ENCODE peak calls at places on chromosomes 2 and 18, in nine cellular contexts. N is cortex of kidney, Y is NCI-H1105 treated with DMSO at 0.1 percent for 48 hours, L is AG09309, D is OCI-M1, K is mesothelial cell of epicardium, Q is hypothalamus, S is SK-MEL-5, A is posterior cingulate gyrus. W is an unnamed sample.

GRCh38 chr2:238361877-238362276 is 41.6 kb downstream of the TRAF3IP1 start:
- DNase-seq in D (no peak), K (no peak), S (no peak), A (no peak), Q (no peak), N (no peak), Y (no peak), L (no peak), W (no peak)

GRCh38 chr18:58858591-58859468 is 5.8 kb upstream of the ZNF532 start:
- DNase-seq in N (no peak), S (no peak), A (no peak), Q (no peak), D (peak), L (no peak), Y (no peak), K (no peak), W (no peak)

GRCh38 chr2:28390857-28391563 is 1.6 kb upstream of the FOSL2 start:
- DNase-seq in D (no peak), L (no peak), K (no peak), S (peak), Q (peak), A (peak), N (no peak), Y (no peak), W (peak)

GRCh38 chr2:191856111-191856876 is 9.4 kb upstream of the CAVIN2 start:
- DNase-seq in Y (no peak), N (no peak), A (no peak), K (no peak), Q (no peak), D (no peak), L (no peak), S (no peak), W (no peak)

GRCh38 chr18:72058851-72059250 is 485.3 kb downstream of the CBLN2 start:
- DNase-seq in K (no peak), S (no peak), N (no peak), Q (no peak), A (no peak), Y (no peak), L (no peak), D (no peak), W (no peak)

GRCh38 chr2:108621087-108621559 is 86.9 kb downstream of the LIMS1 start:
- DNase-seq in D (peak), Y (peak), A (no peak), S (no peak), Q (no peak), K (no peak), L (no peak), N (no peak), W (no peak)

GRCh38 chr2:129728251-129728972 is 251.1 kb upstream of the RAB6C start:
- DNase-seq in S (no peak), L (no peak), D (no peak), Q (no peak), A (no peak), N (no peak), K (no peak), Y (no peak), W (no peak)

GRCh38 chr18:79108520-79109215 is 39.5 kb downstream of the ATP9B start:
- DNase-seq in L (no peak), S (no peak), K (no peak), Y (no peak), D (no peak), A (no peak), Q (no peak), N (no peak), W (no peak)

GRCh38 chr2:42060718-42061619 is 13.1 kb downstream of the PKDCC start:
- DNase-seq in S (no peak), A (no peak), N (no peak), L (no peak), Y (no peak), K (no peak), Q (peak), D (peak), W (no peak)

GRCh38 chr18:22564036-22564435 is 146.3 kb upstream of the CTAGE1 start:
- DNase-seq in D (no peak), L (peak), S (no peak), K (no peak), Q (no peak), A (no peak), Y (no peak), N (no peak), W (no peak)

GRCh38 chr2:234444888-234445287 is 52.0 kb downstream of the ARL4C start:
- DNase-seq in A (no peak), L (peak), Q (peak), K (no peak), N (no peak), D (no peak), Y (no peak), S (no peak), W (no peak)

GRCh38 chr2:16522031-16522818 is 143.4 kb downstream of the CYRIA start:
- DNase-seq in D (no peak), K (peak), L (no peak), N (no peak), A (no peak), Q (no peak), S (no peak), Y (no peak), W (no peak)

GRCh38 chr18:25727281-25727680 is 363.1 kb downstream of the SS18 start:
- DNase-seq in Q (no peak), N (no peak), D (no peak), L (no peak), A (no peak), Y (no peak), K (no peak), S (no peak), W (no peak)

GRCh38 chr18:23943104-23943503 is 71.5 kb upstream of the TTC39C start:
- DNase-seq in A (no peak), L (no peak), D (no peak), Q (no peak), K (no peak), Y (no peak), N (no peak), S (no peak), W (no peak)

GRCh38 chr18:77234504-77235365 is 14.9 kb upstream of the GALR1 start:
- DNase-seq in K (no peak), A (no peak), L (no peak), Y (no peak), Q (no peak), S (no peak), D (no peak), N (no peak), W (no peak)

GRCh38 chr2:201980389-201980821 is 53.2 kb upstream of the FZD7 start:
- DNase-seq in S (no peak), N (no peak), A (no peak), D (no peak), Y (no peak), Q (no peak), K (no peak), L (no peak), W (no peak)

GRCh38 chr2:12970861-12971260 is 254.1 kb downstream of the TRIB2 start:
- DNase-seq in N (no peak), S (no peak), A (no peak), L (peak), K (no peak), Y (no peak), Q (no peak), D (no peak), W (no peak)

GRCh38 chr18:77101410-77102245 is 31.0 kb downstream of the MBP start:
- DNase-seq in K (no peak), Q (peak), A (no peak), D (peak), L (peak), S (peak), N (no peak), Y (no peak), W (no peak)

GRCh38 chr2:240467659-240468299 is 32.3 kb downstream of the GPC1 start:
- DNase-seq in L (no peak), N (no peak), S (no peak), K (peak), A (peak), D (no peak), Y (no peak), Q (no peak), W (peak)

GRCh38 chr2:217290467-217290866 is 430.6 kb upstream of the TNP1 start:
- DNase-seq in A (no peak), Q (no peak), N (no peak), K (no peak), D (no peak), S (no peak), L (no peak), Y (no peak), W (no peak)

GRCh38 chr2:142687075-142687474 is 190.4 kb upstream of the KYNU start:
- DNase-seq in L (no peak), K (no peak), Y (no peak), N (no peak), D (no peak), Q (no peak), S (no peak), A (no peak), W (no peak)

GRCh38 chr2:88765154-88765948 is 73.9 kb downstream of the RPIA start:
- DNase-seq in A (peak), D (no peak), Q (no peak), S (peak), L (no peak), K (no peak), N (no peak), Y (no peak), W (no peak)

GRCh38 chr2:236887519-236887918 is 198.2 kb upstream of the COPS8 start:
- DNase-seq in K (no peak), S (no peak), N (no peak), A (no peak), D (no peak), Q (no peak), Y (no peak), L (peak), W (no peak)

GRCh38 chr2:19838616-19839015 is 63.2 kb downstream of the TTC32 start:
- DNase-seq in K (no peak), D (no peak), S (no peak), A (no peak), Y (no peak), L (no peak), Q (no peak), N (no peak), W (no peak)

GRCh38 chr2:241150660-241151530 is 628 bp downstream of the PPP1R7 start:
- DNase-seq in S (no peak), N (no peak), Q (peak), D (peak), L (no peak), Y (no peak), A (peak), K (no peak), W (no peak)

GRCh38 chr2:20666364-20667150 is at the start of gene GDF7:
- DNase-seq in D (no peak), K (no peak), Y (no peak), S (peak), N (no peak), A (peak), L (no peak), Q (no peak), W (peak)

GRCh38 chr2:113117594-113118262 is 9.7 kb upstream of the IL1RN start:
- DNase-seq in S (no peak), L (peak), N (no peak), K (no peak), Y (no peak), Q (no peak), A (no peak), D (peak), W (no peak)

GRCh38 chr18:4510160-4510559 is 55.1 kb upstream of the DLGAP1 start:
- DNase-seq in A (no peak), S (no peak), L (no peak), Q (no peak), K (no peak), D (no peak), Y (no peak), N (no peak), W (no peak)

GRCh38 chr18:44848931-44849330 is 168.2 kb downstream of the SETBP1 start:
- DNase-seq in N (no peak), A (no peak), L (no peak), K (no peak), S (no peak), Q (no peak), Y (peak), D (no peak), W (no peak)

GRCh38 chr2:159153463-159153862 is 133.0 kb downstream of the WDSUB1 start:
- DNase-seq in Y (no peak), S (no peak), N (no peak), A (no peak), Q (no peak), L (no peak), D (no peak), K (no peak), W (no peak)

GRCh38 chr2:99489758-99490087 is at the start of gene REV1:
- DNase-seq in D (no peak), K (no peak), S (no peak), L (no peak), Y (no peak), Q (no peak), N (no peak), A (no peak), W (no peak)

GRCh38 chr2:54545700-54546450 is 89.7 kb downstream of the SPTBN1 start:
- DNase-seq in Q (no peak), S (peak), A (no peak), D (no peak), Y (no peak), K (no peak), L (no peak), N (no peak), W (no peak)

GRCh38 chr2:37599688-37600525 is 71.5 kb downstream of the CDC42EP3 start:
- DNase-seq in Q (no peak), K (no peak), A (no peak), Y (no peak), L (no peak), D (no peak), S (no peak), N (no peak), W (no peak)

GRCh38 chr18:69580107-69580506 is 179.4 kb downstream of the DOK6 start:
- DNase-seq in D (peak), Y (no peak), K (no peak), S (peak), Q (no peak), N (no peak), A (no peak), L (no peak), W (no peak)

GRCh38 chr2:118227698-118228508 is 139.6 kb downstream of the INSIG2 start:
- DNase-seq in K (no peak), N (no peak), L (no peak), Q (no peak), A (no peak), S (no peak), D (no peak), Y (no peak), W (no peak)

GRCh38 chr2:234964631-234965461 is 13.0 kb downstream of the SH3BP4 start:
- DNase-seq in S (peak), K (no peak), Q (no peak), L (no peak), D (no peak), A (no peak), Y (no peak), N (no peak), W (no peak)

GRCh38 chr2:96273763-96274162 is 7.7 kb downstream of the CIAO1 start:
- DNase-seq in L (no peak), K (no peak), Y (no peak), Q (no peak), A (no peak), N (no peak), D (no peak), S (no peak), W (no peak)

GRCh38 chr18:54388203-54389142 is 30.8 kb downstream of the C18orf54 start:
- DNase-seq in S (peak), A (no peak), Q (no peak), N (no peak), K (no peak), L (peak), Y (no peak), D (peak), W (no peak)

GRCh38 chr18:78782951-78783563 is 196.6 kb upstream of the SALL3 start:
- DNase-seq in S (no peak), D (no peak), Q (no peak), N (no peak), L (no peak), Y (no peak), A (no peak), K (no peak), W (no peak)